ENCODE peak calls at places on chromosome 7, in nine cellular contexts. M is AG09309; L is GM20000; K is thoracic aorta; B is brain microvascular endothelial cell; A is CD4-positive, alpha-beta T cell; H is CD8-positive, alpha-beta T cell; G is RWPE1; P is AG10803. Q is an unnamed sample.

GRCh38 chr7:37409456-37409855 is 39.2 kb downstream of the ELMO1 start:
- DNase-seq in M (no peak), L (no peak), K (no peak), B (no peak), A (no peak), H (no peak), G (no peak), P (no peak), Q (no peak)

GRCh38 chr7:12770227-12770975 is 83.0 kb downstream of the ARL4A start:
- DNase-seq in M (no peak), L (no peak), K (no peak), B (no peak), A (no peak), H (no peak), G (peak), P (peak), Q (no peak)

GRCh38 chr7:10122573-10123100 is 851.0 kb upstream of the PHF14 start:
- DNase-seq in M (no peak), L (no peak), K (no peak), B (no peak), A (no peak), H (no peak), G (no peak), P (no peak), Q (no peak)

GRCh38 chr7:105055084-105055483 is 41.1 kb downstream of the KMT2E start:
- DNase-seq in M (no peak), L (no peak), K (no peak), B (no peak), A (no peak), H (no peak), G (no peak), P (no peak), Q (no peak)

GRCh38 chr7:151896486-151896885 is 19.6 kb upstream of the PRKAG2 start:
- DNase-seq in M (no peak), L (no peak), K (no peak), B (no peak), A (no peak), H (no peak), G (no peak), P (no peak), Q (no peak)

GRCh38 chr7:30348083-30348560 is 63.7 kb downstream of the ZNRF2 start:
- DNase-seq in M (peak), L (peak), K (no peak), B (peak), A (no peak), H (no peak), G (peak), P (peak), Q (peak)

GRCh38 chr7:10588084-10588483 is 385.6 kb upstream of the PHF14 start:
- DNase-seq in M (no peak), L (no peak), K (no peak), B (no peak), A (no peak), H (no peak), G (no peak), P (no peak), Q (no peak)

GRCh38 chr7:100482728-100483100 is 1.0 kb upstream of the NYAP1 start:
- DNase-seq in M (no peak), L (no peak), K (no peak), B (no peak), A (no peak), H (no peak), G (no peak), P (no peak), Q (no peak)

GRCh38 chr7:12685550-12685949 is 1.9 kb upstream of the ARL4A start:
- DNase-seq in M (no peak), L (no peak), K (peak), B (peak), A (peak), H (peak), G (no peak), P (peak), Q (no peak)

GRCh38 chr7:41629711-41630111 is 73.2 kb downstream of the INHBA start:
- DNase-seq in M (peak), L (no peak), K (no peak), B (no peak), A (no peak), H (no peak), G (no peak), P (peak), Q (no peak)

GRCh38 chr7:131021460-131021859 is 287.5 kb upstream of the KLF14 start:
- DNase-seq in M (no peak), L (no peak), K (no peak), B (no peak), A (no peak), H (no peak), G (no peak), P (no peak), Q (no peak)

GRCh38 chr7:3294432-3295100 is 6.5 kb upstream of the SDK1 start:
- DNase-seq in M (no peak), L (no peak), K (no peak), B (no peak), A (no peak), H (no peak), G (no peak), P (no peak), Q (no peak)

GRCh38 chr7:98617960-98618418 is 904 bp downstream of the NPTX2 start:
- DNase-seq in M (no peak), L (no peak), K (no peak), B (no peak), A (no peak), H (no peak), G (no peak), P (no peak), Q (no peak)

GRCh38 chr7:143882020-143882610 is 19.9 kb downstream of the TCAF1 start:
- DNase-seq in M (no peak), L (peak), K (no peak), B (peak), A (no peak), H (no peak), G (no peak), P (peak), Q (no peak)

GRCh38 chr7:139855498-139856270 is 26.6 kb downstream of the TBXAS1 start:
- DNase-seq in M (no peak), L (peak), K (no peak), B (no peak), A (no peak), H (no peak), G (no peak), P (no peak), Q (no peak)

GRCh38 chr7:155213385-155213784 is 84.3 kb upstream of the INSIG1 start:
- DNase-seq in M (no peak), L (no peak), K (no peak), B (peak), A (no peak), H (no peak), G (no peak), P (peak), Q (peak)

GRCh38 chr7:107130487-107131220 is 38.1 kb upstream of the HBP1 start:
- DNase-seq in M (no peak), L (no peak), K (no peak), B (no peak), A (no peak), H (no peak), G (no peak), P (peak), Q (no peak)

GRCh38 chr7:136859798-136860197 is 8.7 kb upstream of the CHRM2 start:
- DNase-seq in M (no peak), L (no peak), K (no peak), B (no peak), A (no peak), H (no peak), G (no peak), P (no peak), Q (no peak)

GRCh38 chr7:36391436-36392198 is 2.0 kb downstream of the ANLN start:
- DNase-seq in M (no peak), L (peak), K (no peak), B (no peak), A (no peak), H (no peak), G (no peak), P (no peak), Q (no peak)

GRCh38 chr7:101733713-101734475 is 83.5 kb upstream of the CUX1 start:
- DNase-seq in M (no peak), L (peak), K (no peak), B (peak), A (no peak), H (no peak), G (no peak), P (peak), Q (no peak)

GRCh38 chr7:119931230-119931824 is 341.6 kb upstream of the KCND2 start:
- DNase-seq in M (no peak), L (no peak), K (no peak), B (no peak), A (no peak), H (no peak), G (no peak), P (peak), Q (no peak)

GRCh38 chr7:160958-161725 is 31.2 kb upstream of the FAM20C start:
- DNase-seq in M (no peak), L (no peak), K (no peak), B (no peak), A (no peak), H (no peak), G (no peak), P (no peak), Q (no peak)

GRCh38 chr7:49037348-49038210 is 113.2 kb downstream of the CDC14C start:
- DNase-seq in M (no peak), L (no peak), K (no peak), B (no peak), A (no peak), H (no peak), G (no peak), P (no peak), Q (no peak)

GRCh38 chr7:101402081-101402779 is 39.6 kb downstream of the COL26A1 start:
- DNase-seq in M (peak), L (no peak), K (no peak), B (peak), A (no peak), H (no peak), G (peak), P (peak), Q (peak)

GRCh38 chr7:65731562-65732035 is 141.3 kb upstream of the VKORC1L1 start:
- DNase-seq in M (no peak), L (no peak), K (no peak), B (peak), A (no peak), H (no peak), G (no peak), P (peak), Q (no peak)

GRCh38 chr7:127409629-127410028 is 17.1 kb upstream of the ZNF800 start:
- DNase-seq in M (no peak), L (no peak), K (no peak), B (no peak), A (no peak), H (no peak), G (no peak), P (peak), Q (peak)
- TF ChIP-seq CTCF in M (peak), L (no peak), K (no peak), B (peak), A (no peak), H (no peak), G (no peak), P (peak), Q (peak)

GRCh38 chr7:142880886-142881505 is 4.5 kb downstream of the TRPV6 start:
- DNase-seq in M (no peak), L (peak), K (no peak), B (peak), A (peak), H (peak), G (peak), P (peak), Q (peak)
- TF ChIP-seq CTCF in M (peak), L (peak), K (peak), B (peak), A (peak), H (peak), G (peak), P (peak), Q (peak)

GRCh38 chr7:4775281-4776159 is at the start of gene AP5Z1:
- DNase-seq in M (peak), L (peak), K (peak), B (peak), A (peak), H (peak), G (peak), P (peak), Q (peak)
- TF ChIP-seq CTCF in M (no peak), L (no peak), K (no peak), B (no peak), A (no peak), H (no peak), G (no peak), P (no peak), Q (no peak)

DNA sequence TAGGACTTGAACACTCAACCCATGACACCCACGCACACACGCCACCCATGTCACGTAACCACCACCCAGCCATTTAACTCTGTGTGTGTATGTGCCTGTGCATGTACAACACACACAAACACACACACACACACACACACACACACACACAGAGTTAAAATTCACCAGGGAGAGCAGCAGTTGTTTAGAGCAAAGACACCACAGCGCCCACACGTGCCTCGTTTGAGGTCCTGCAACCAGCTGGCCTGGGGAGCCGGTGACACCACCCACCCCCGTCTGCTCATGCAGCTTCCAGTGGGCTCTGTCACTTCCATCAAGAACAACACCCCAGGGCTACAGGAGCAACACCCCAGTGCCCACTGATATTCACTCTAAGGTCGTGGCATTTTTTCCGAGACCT is 97.4 kb downstream of the ELFN1 start:
- DNase-seq in M (no peak), L (no peak), K (no peak), B (no peak), A (no peak), H (no peak), G (no peak), P (no peak), Q (no peak)
- TF ChIP-seq CTCF in M (peak), L (no peak), K (no peak), B (no peak), A (no peak), H (no peak), G (no peak), P (no peak), Q (peak)